ENCODE peak calls at places on chromosome 9, in ten cellular contexts. One of them, this sample, is unnamed.

GRCh38 chr9:113940077-113940476 is 64.0 kb downstream of the ZNF618 start:
- DNase-seq in astrocyte: no peak
- DNase-seq in heart left ventricle: no peak
- DNase-seq in heart right ventricle: no peak
- DNase-seq in Caco-2: no peak
- DNase-seq in fibroblast of lung: peak
- DNase-seq in naive thymus-derived CD4-positive, alpha-beta T cell: no peak
- DNase-seq in thoracic aorta: no peak
- DNase-seq in cardiac fibroblast: no peak
- DNase-seq in BJ: no peak
- DNase-seq in this sample: no peak

GRCh38 chr9:20616808-20617207 is 5.5 kb downstream of the MLLT3 start:
- DNase-seq in cardiac fibroblast: no peak
- DNase-seq in BJ: no peak
- DNase-seq in thoracic aorta: no peak
- DNase-seq in Caco-2: no peak
- DNase-seq in naive thymus-derived CD4-positive, alpha-beta T cell: no peak
- DNase-seq in heart right ventricle: no peak
- DNase-seq in heart left ventricle: no peak
- DNase-seq in astrocyte: no peak
- DNase-seq in fibroblast of lung: no peak
- DNase-seq in this sample: no peak

GRCh38 chr9:79807966-79808365 is 236.2 kb downstream of the TLE4 start:
- DNase-seq in BJ: no peak
- DNase-seq in astrocyte: peak
- DNase-seq in Caco-2: no peak
- DNase-seq in fibroblast of lung: no peak
- DNase-seq in heart left ventricle: no peak
- DNase-seq in cardiac fibroblast: no peak
- DNase-seq in thoracic aorta: no peak
- DNase-seq in heart right ventricle: no peak
- DNase-seq in naive thymus-derived CD4-positive, alpha-beta T cell: no peak
- DNase-seq in this sample: no peak

GRCh38 chr9:105359899-105360298 is 87.9 kb upstream of the FSD1L start:
- DNase-seq in naive thymus-derived CD4-positive, alpha-beta T cell: no peak
- DNase-seq in BJ: no peak
- DNase-seq in thoracic aorta: no peak
- DNase-seq in fibroblast of lung: peak
- DNase-seq in Caco-2: no peak
- DNase-seq in heart right ventricle: no peak
- DNase-seq in heart left ventricle: no peak
- DNase-seq in astrocyte: peak
- DNase-seq in cardiac fibroblast: peak
- DNase-seq in this sample: no peak

GRCh38 chr9:126470251-126470993 is 143.3 kb upstream of the LMX1B start:
- DNase-seq in astrocyte: no peak
- DNase-seq in Caco-2: no peak
- DNase-seq in naive thymus-derived CD4-positive, alpha-beta T cell: no peak
- DNase-seq in thoracic aorta: no peak
- DNase-seq in heart right ventricle: no peak
- DNase-seq in BJ: no peak
- DNase-seq in fibroblast of lung: no peak
- DNase-seq in heart left ventricle: no peak
- DNase-seq in cardiac fibroblast: no peak
- DNase-seq in this sample: peak

GRCh38 chr9:561430-561829 is 280.1 kb upstream of the DMRT1 start:
- DNase-seq in BJ: peak
- DNase-seq in cardiac fibroblast: no peak
- DNase-seq in fibroblast of lung: peak
- DNase-seq in astrocyte: peak
- DNase-seq in thoracic aorta: no peak
- DNase-seq in heart left ventricle: no peak
- DNase-seq in heart right ventricle: no peak
- DNase-seq in naive thymus-derived CD4-positive, alpha-beta T cell: no peak
- DNase-seq in Caco-2: peak
- DNase-seq in this sample: no peak

GRCh38 chr9:104860280-104860679 is 67.7 kb downstream of the ABCA1 start:
- DNase-seq in astrocyte: no peak
- DNase-seq in heart right ventricle: no peak
- DNase-seq in cardiac fibroblast: no peak
- DNase-seq in thoracic aorta: no peak
- DNase-seq in Caco-2: no peak
- DNase-seq in heart left ventricle: no peak
- DNase-seq in fibroblast of lung: peak
- DNase-seq in BJ: no peak
- DNase-seq in naive thymus-derived CD4-positive, alpha-beta T cell: no peak
- DNase-seq in this sample: peak

GRCh38 chr9:221989-222776 is 7.5 kb downstream of the DOCK8 start:
- DNase-seq in astrocyte: no peak
- DNase-seq in heart left ventricle: no peak
- DNase-seq in fibroblast of lung: no peak
- DNase-seq in cardiac fibroblast: no peak
- DNase-seq in heart right ventricle: no peak
- DNase-seq in Caco-2: peak
- DNase-seq in BJ: no peak
- DNase-seq in naive thymus-derived CD4-positive, alpha-beta T cell: no peak
- DNase-seq in thoracic aorta: no peak
- DNase-seq in this sample: peak

GRCh38 chr9:96006961-96007360 is 131.5 kb downstream of the ERCC6L2 start:
- DNase-seq in thoracic aorta: no peak
- DNase-seq in astrocyte: peak
- DNase-seq in Caco-2: no peak
- DNase-seq in cardiac fibroblast: peak
- DNase-seq in naive thymus-derived CD4-positive, alpha-beta T cell: no peak
- DNase-seq in fibroblast of lung: peak
- DNase-seq in heart left ventricle: no peak
- DNase-seq in heart right ventricle: no peak
- DNase-seq in BJ: no peak
- DNase-seq in this sample: no peak

GRCh38 chr9:13904746-13905145 is 409.2 kb downstream of the NFIB start:
- DNase-seq in BJ: no peak
- DNase-seq in naive thymus-derived CD4-positive, alpha-beta T cell: no peak
- DNase-seq in astrocyte: peak
- DNase-seq in cardiac fibroblast: peak
- DNase-seq in thoracic aorta: no peak
- DNase-seq in Caco-2: no peak
- DNase-seq in fibroblast of lung: no peak
- DNase-seq in heart right ventricle: no peak
- DNase-seq in heart left ventricle: no peak
- DNase-seq in this sample: no peak

GRCh38 chr9:105475302-105475701 is 27.5 kb downstream of the FSD1L start:
- DNase-seq in cardiac fibroblast: peak
- DNase-seq in fibroblast of lung: peak
- DNase-seq in heart right ventricle: no peak
- DNase-seq in naive thymus-derived CD4-positive, alpha-beta T cell: no peak
- DNase-seq in Caco-2: peak
- DNase-seq in BJ: no peak
- DNase-seq in heart left ventricle: no peak
- DNase-seq in thoracic aorta: no peak
- DNase-seq in astrocyte: peak
- DNase-seq in this sample: peak

DNA sequence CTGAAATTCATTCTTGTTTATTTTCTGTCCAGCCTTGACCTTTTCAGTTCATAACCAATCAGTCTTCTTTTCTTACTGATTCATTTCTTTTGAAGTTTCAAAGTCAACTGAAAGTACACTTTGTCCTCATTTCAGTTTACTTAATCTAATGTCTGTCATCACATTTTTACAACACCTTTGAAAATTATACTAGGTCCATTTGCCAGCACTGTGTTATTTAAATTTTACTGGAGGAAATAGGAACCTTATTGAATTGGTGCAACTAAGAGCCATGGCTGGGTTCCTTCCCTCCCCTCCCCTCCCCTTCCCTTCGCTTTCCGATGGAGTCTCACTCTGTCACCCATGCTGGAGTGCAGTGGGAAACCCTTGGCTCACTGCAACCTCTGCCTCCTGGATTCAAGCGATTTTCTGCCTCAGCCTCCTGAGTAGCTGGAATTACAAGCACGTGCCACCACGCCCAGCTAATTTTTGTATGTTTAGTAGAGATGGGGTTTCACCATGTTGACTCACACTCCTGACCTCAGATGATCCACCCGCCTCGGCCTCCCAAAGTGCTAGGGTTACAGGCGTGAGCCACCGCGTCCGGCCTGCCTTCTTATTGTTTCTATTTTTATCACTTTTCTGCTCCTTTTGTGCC is 6.3 kb downstream of the RMI1 start:
- DNase-seq in heart left ventricle: no peak
- DNase-seq in Caco-2: no peak
- DNase-seq in astrocyte: peak
- DNase-seq in cardiac fibroblast: peak
- DNase-seq in fibroblast of lung: peak
- DNase-seq in thoracic aorta: no peak
- DNase-seq in heart right ventricle: no peak
- DNase-seq in BJ: no peak
- DNase-seq in naive thymus-derived CD4-positive, alpha-beta T cell: no peak
- DNase-seq in this sample: no peak
- H3K4me3 ChIP-seq in heart left ventricle: no peak
- H3K4me3 ChIP-seq in Caco-2: no peak
- H3K4me3 ChIP-seq in astrocyte: no peak
- H3K4me3 ChIP-seq in cardiac fibroblast: no peak
- H3K4me3 ChIP-seq in fibroblast of lung: no peak
- H3K4me3 ChIP-seq in thoracic aorta: no peak
- H3K4me3 ChIP-seq in heart right ventricle: no peak
- H3K4me3 ChIP-seq in BJ: no peak
- H3K4me3 ChIP-seq in naive thymus-derived CD4-positive, alpha-beta T cell: no peak
- H3K4me3 ChIP-seq in this sample: no peak

GRCh38 chr9:111481885-111482636 is 2.1 kb downstream of the ECPAS start:
- DNase-seq in fibroblast of lung: peak
- DNase-seq in heart left ventricle: no peak
- DNase-seq in Caco-2: peak
- DNase-seq in heart right ventricle: no peak
- DNase-seq in astrocyte: no peak
- DNase-seq in cardiac fibroblast: peak
- DNase-seq in naive thymus-derived CD4-positive, alpha-beta T cell: no peak
- DNase-seq in thoracic aorta: no peak
- DNase-seq in BJ: peak
- DNase-seq in this sample: peak

GRCh38 chr9:111484564-111484878 is 338 bp upstream of the ECPAS start:
- DNase-seq in Caco-2: no peak
- DNase-seq in BJ: no peak
- DNase-seq in heart left ventricle: no peak
- DNase-seq in fibroblast of lung: no peak
- DNase-seq in cardiac fibroblast: no peak
- DNase-seq in thoracic aorta: no peak
- DNase-seq in heart right ventricle: no peak
- DNase-seq in astrocyte: no peak
- DNase-seq in naive thymus-derived CD4-positive, alpha-beta T cell: no peak
- DNase-seq in this sample: no peak

GRCh38 chr9:111483862-111484563 is at the start of gene ECPAS:
- DNase-seq in BJ: peak
- DNase-seq in thoracic aorta: peak
- DNase-seq in naive thymus-derived CD4-positive, alpha-beta T cell: peak
- DNase-seq in fibroblast of lung: peak
- DNase-seq in astrocyte: peak
- DNase-seq in heart right ventricle: peak
- DNase-seq in Caco-2: peak
- DNase-seq in heart left ventricle: peak
- DNase-seq in cardiac fibroblast: peak
- DNase-seq in this sample: peak

GRCh38 chr9:111482656-111483418 is 1.3 kb downstream of the ECPAS start:
- DNase-seq in thoracic aorta: peak
- DNase-seq in fibroblast of lung: peak
- DNase-seq in heart right ventricle: peak
- DNase-seq in heart left ventricle: peak
- DNase-seq in cardiac fibroblast: peak
- DNase-seq in naive thymus-derived CD4-positive, alpha-beta T cell: peak
- DNase-seq in astrocyte: peak
- DNase-seq in Caco-2: peak
- DNase-seq in BJ: no peak
- DNase-seq in this sample: peak

GRCh38 chr9:111483419-111483861 is 743 bp downstream of the ECPAS start:
- DNase-seq in naive thymus-derived CD4-positive, alpha-beta T cell: no peak
- DNase-seq in Caco-2: peak
- DNase-seq in fibroblast of lung: no peak
- DNase-seq in cardiac fibroblast: no peak
- DNase-seq in heart right ventricle: peak
- DNase-seq in thoracic aorta: no peak
- DNase-seq in heart left ventricle: peak
- DNase-seq in astrocyte: no peak
- DNase-seq in BJ: no peak
- DNase-seq in this sample: peak
- H3K4me3 ChIP-seq in naive thymus-derived CD4-positive, alpha-beta T cell: no peak
- H3K4me3 ChIP-seq in Caco-2: peak
- H3K4me3 ChIP-seq in fibroblast of lung: no peak
- H3K4me3 ChIP-seq in cardiac fibroblast: peak
- H3K4me3 ChIP-seq in heart right ventricle: peak
- H3K4me3 ChIP-seq in thoracic aorta: peak
- H3K4me3 ChIP-seq in heart left ventricle: peak
- H3K4me3 ChIP-seq in astrocyte: peak
- H3K4me3 ChIP-seq in BJ: peak
- H3K4me3 ChIP-seq in this sample: peak

DNA sequence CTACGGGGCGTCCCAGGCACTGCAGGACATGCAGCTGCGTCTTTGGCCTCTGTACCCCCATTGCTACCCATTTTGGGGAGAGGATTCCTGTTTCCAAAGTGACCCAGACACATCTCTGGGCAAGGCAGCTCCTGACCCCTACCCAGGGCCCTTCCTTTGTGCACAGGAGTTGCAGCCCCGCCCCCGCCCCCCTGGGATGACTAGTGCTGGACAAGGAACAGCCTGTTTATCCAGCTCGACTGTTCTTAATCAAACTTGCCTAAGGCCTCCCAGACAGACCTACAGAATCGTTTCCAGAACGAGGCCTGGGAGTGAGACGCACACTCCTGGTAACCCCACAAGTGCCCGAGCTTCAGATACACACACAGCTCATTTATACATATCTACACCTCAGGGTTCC is 13.2 kb downstream of the DIPK1B start:
- DNase-seq in astrocyte: peak
- DNase-seq in naive thymus-derived CD4-positive, alpha-beta T cell: no peak
- DNase-seq in Caco-2: no peak
- DNase-seq in heart right ventricle: no peak
- DNase-seq in cardiac fibroblast: peak
- DNase-seq in heart left ventricle: no peak
- DNase-seq in fibroblast of lung: no peak
- DNase-seq in BJ: no peak
- DNase-seq in thoracic aorta: no peak
- DNase-seq in this sample: no peak
- H3K4me3 ChIP-seq in astrocyte: peak
- H3K4me3 ChIP-seq in naive thymus-derived CD4-positive, alpha-beta T cell: no peak
- H3K4me3 ChIP-seq in Caco-2: peak
- H3K4me3 ChIP-seq in heart right ventricle: peak
- H3K4me3 ChIP-seq in cardiac fibroblast: peak
- H3K4me3 ChIP-seq in heart left ventricle: peak
- H3K4me3 ChIP-seq in fibroblast of lung: no peak
- H3K4me3 ChIP-seq in BJ: peak
- H3K4me3 ChIP-seq in thoracic aorta: no peak
- H3K4me3 ChIP-seq in this sample: peak

DNA sequence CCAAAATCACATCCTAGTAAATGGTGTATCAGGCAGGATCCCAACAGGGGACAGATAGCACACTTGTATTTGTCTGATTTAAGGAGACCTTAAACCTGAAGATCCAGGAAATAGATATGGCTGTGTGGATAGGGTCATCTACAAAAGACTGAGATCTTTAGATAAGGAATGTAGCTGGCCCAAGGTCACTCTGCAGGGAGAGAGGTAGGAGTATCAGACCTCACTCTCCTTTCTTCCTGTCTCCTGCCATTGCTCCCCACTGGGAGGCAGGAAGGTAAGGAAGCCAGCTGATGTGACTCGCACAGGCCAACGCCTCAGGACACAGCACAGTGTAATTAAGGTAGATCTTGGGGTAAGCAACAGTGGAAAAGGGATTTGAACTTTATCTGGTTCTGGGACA is 85.8 kb downstream of the PLPPR1 start:
- DNase-seq in BJ: no peak
- DNase-seq in Caco-2: no peak
- DNase-seq in naive thymus-derived CD4-positive, alpha-beta T cell: no peak
- DNase-seq in astrocyte: no peak
- DNase-seq in fibroblast of lung: no peak
- DNase-seq in thoracic aorta: no peak
- DNase-seq in heart right ventricle: no peak
- DNase-seq in cardiac fibroblast: no peak
- DNase-seq in heart left ventricle: no peak
- DNase-seq in this sample: no peak
- H3K4me3 ChIP-seq in BJ: no peak
- H3K4me3 ChIP-seq in Caco-2: no peak
- H3K4me3 ChIP-seq in naive thymus-derived CD4-positive, alpha-beta T cell: no peak
- H3K4me3 ChIP-seq in astrocyte: no peak
- H3K4me3 ChIP-seq in fibroblast of lung: no peak
- H3K4me3 ChIP-seq in thoracic aorta: no peak
- H3K4me3 ChIP-seq in heart right ventricle: no peak
- H3K4me3 ChIP-seq in cardiac fibroblast: no peak
- H3K4me3 ChIP-seq in heart left ventricle: no peak
- H3K4me3 ChIP-seq in this sample: no peak

This sample was measured in NB4.